ENCODE peak calls at places on chromosomes 4 and X, in four cellular contexts. R is aorta, W is BJ, O is NCI-H1105. T is an unnamed sample.

GRCh38 chr4:79042079-79042674 is 102.9 kb upstream of the PAQR3 start:
- DNase-seq in R (no peak), W (no peak), O (peak), T (peak)

GRCh38 chr4:125043453-125043852 is 271.3 kb upstream of the FAT4 start:
- DNase-seq in R (no peak), W (no peak), O (no peak), T (no peak)

GRCh38 chr4:166128452-166128851 is 255.4 kb downstream of the TLL1 start:
- DNase-seq in R (no peak), W (no peak), O (no peak), T (no peak)

GRCh38 chr4:67288964-67289363 is 256.3 kb downstream of the CENPC start:
- DNase-seq in R (no peak), W (no peak), O (no peak), T (no peak)

GRCh38 chrX:55787063-55787462 is 69.5 kb downstream of the RRAGB start:
- DNase-seq in R (no peak), W (no peak), O (no peak), T (no peak)

GRCh38 chr4:102868153-102868781 is 525 bp upstream of the CISD2 start:
- DNase-seq in R (peak), W (no peak), O (no peak), T (no peak)

GRCh38 chrX:16646366-16647168 is 3.4 kb upstream of the S100G start:
- DNase-seq in R (no peak), W (no peak), O (no peak), T (no peak)

GRCh38 chr4:78059524-78059889 is 2.4 kb downstream of the FRAS1 start:
- DNase-seq in R (peak), W (peak), O (peak), T (peak)

GRCh38 chrX:10158279-10158939 is 1.6 kb downstream of the CLCN4 start:
- DNase-seq in R (peak), W (no peak), O (peak), T (no peak)

GRCh38 chr4:123740236-123740635 is 343.6 kb downstream of the SPRY1 start:
- DNase-seq in R (no peak), W (no peak), O (no peak), T (no peak)

GRCh38 chrX:133923113-133923512 is 62.3 kb downstream of the GPC3 start:
- DNase-seq in R (no peak), W (no peak), O (no peak), T (no peak)

GRCh38 chrX:103367502-103367901 is 8.8 kb upstream of the BEX3 start:
- DNase-seq in R (no peak), W (no peak), O (no peak), T (no peak)

GRCh38 chr4:118981171-118981838 is 92.7 kb downstream of the SYNPO2 start:
- DNase-seq in R (no peak), W (no peak), O (no peak), T (no peak)

GRCh38 chrX:106415276-106415895 is 196.4 kb upstream of the RADX start:
- DNase-seq in R (no peak), W (no peak), O (peak), T (no peak)

GRCh38 chr4:134215636-134216340 is 14.2 kb upstream of the PABPC4L start:
- DNase-seq in R (no peak), W (no peak), O (no peak), T (no peak)

GRCh38 chr4:4560136-4560535 is 18.3 kb upstream of the STX18 start:
- DNase-seq in R (no peak), W (no peak), O (no peak), T (no peak)

GRCh38 chr4:73236151-73236550 is 22.4 kb downstream of the ANKRD17 start:
- DNase-seq in R (no peak), W (no peak), O (no peak), T (no peak)

GRCh38 chrX:43836435-43837184 is 45.6 kb downstream of the MAOB start:
- DNase-seq in R (no peak), W (no peak), O (peak), T (no peak)

GRCh38 chrX:371907-372306 is 14.8 kb downstream of the PPP2R3B start:
- DNase-seq in R (no peak), W (no peak), O (no peak), T (no peak)

GRCh38 chr4:53928825-53929224 is 135.6 kb downstream of the CHIC2 start:
- DNase-seq in R (no peak), W (no peak), O (no peak), T (no peak)

GRCh38 chr4:127997534-127998388 is 32.6 kb downstream of the ABHD18 start:
- DNase-seq in R (no peak), W (no peak), O (no peak), T (no peak)

T was measured in HFF-Myc.